ENCODE peak calls at places on chromosome 21, in four cellular contexts. One of them, this sample, is unnamed.
A peak's percentile ranks its signal among the peaks of the same experiment; 100 is the strongest.

GRCh38 chr21:45015469-45015860 is 58.9 kb upstream of the ADARB1 start:
- DNase-seq in transverse colon: no peak
- DNase-seq in sigmoid colon: no peak
- DNase-seq in GM12865: no peak
- DNase-seq in this sample: no peak

GRCh38 chr21:28758042-28758882 is 234.4 kb downstream of the LTN1 start:
- DNase-seq in transverse colon: no peak
- DNase-seq in sigmoid colon: no peak
- DNase-seq in GM12865: no peak
- DNase-seq in this sample: no peak

GRCh38 chr21:45048026-45048698 is 26.2 kb upstream of the ADARB1 start:
- DNase-seq in transverse colon: no peak
- DNase-seq in sigmoid colon: no peak
- DNase-seq in GM12865: no peak
- DNase-seq in this sample: no peak

GRCh38 chr21:45318556-45319341 is 31.1 kb upstream of the POFUT2 start:
- DNase-seq in transverse colon: peak; percentile 50
- DNase-seq in sigmoid colon: peak; percentile 88
- DNase-seq in GM12865: no peak
- DNase-seq in this sample: no peak

GRCh38 chr21:38196033-38196432 is 60.8 kb upstream of the KCNJ15 start:
- DNase-seq in transverse colon: no peak
- DNase-seq in sigmoid colon: no peak
- DNase-seq in GM12865: no peak
- DNase-seq in this sample: no peak

GRCh38 chr21:39094087-39094785 is 89.0 kb downstream of the PSMG1 start:
- DNase-seq in transverse colon: no peak
- DNase-seq in sigmoid colon: no peak
- DNase-seq in GM12865: no peak
- DNase-seq in this sample: no peak

GRCh38 chr21:45574691-45575090 is 32.5 kb upstream of the SLC19A1 start:
- DNase-seq in transverse colon: no peak
- DNase-seq in sigmoid colon: peak; percentile 63
- DNase-seq in GM12865: no peak
- DNase-seq in this sample: no peak

GRCh38 chr21:16821588-16821987 is 691.3 kb upstream of the CXADR start:
- DNase-seq in transverse colon: no peak
- DNase-seq in sigmoid colon: no peak
- DNase-seq in GM12865: no peak
- DNase-seq in this sample: peak; percentile 40

GRCh38 chr21:33259995-33260394 is 6.2 kb upstream of the IL10RB start:
- DNase-seq in transverse colon: peak; percentile 24
- DNase-seq in sigmoid colon: no peak
- DNase-seq in GM12865: no peak
- DNase-seq in this sample: no peak

GRCh38 chr21:38857152-38857825 is 51.6 kb downstream of the ETS2 start:
- DNase-seq in transverse colon: no peak
- DNase-seq in sigmoid colon: no peak
- DNase-seq in GM12865: no peak
- DNase-seq in this sample: no peak

GRCh38 chr21:35933466-35933865 is 126.9 kb downstream of the SETD4 start:
- DNase-seq in transverse colon: peak; percentile 34
- DNase-seq in sigmoid colon: peak; percentile 86
- DNase-seq in GM12865: peak; percentile 15
- DNase-seq in this sample: peak; percentile 32
- TF ChIP-seq CTCF in transverse colon: no peak
- TF ChIP-seq CTCF in sigmoid colon: no peak
- TF ChIP-seq CTCF in GM12865: no peak
- TF ChIP-seq CTCF in this sample: peak; percentile 49

GRCh38 chr21:20330652-20331051 is 667.6 kb upstream of the NCAM2 start:
- DNase-seq in transverse colon: no peak
- DNase-seq in sigmoid colon: no peak
- DNase-seq in GM12865: no peak
- DNase-seq in this sample: no peak
- H3K4me3 ChIP-seq in transverse colon: no peak overlapping the region
- H3K4me3 ChIP-seq in sigmoid colon: no peak overlapping the region
- H3K4me3 ChIP-seq in GM12865: no peak overlapping the region
- H3K4me3 ChIP-seq in this sample: no peak overlapping the region

DNA sequence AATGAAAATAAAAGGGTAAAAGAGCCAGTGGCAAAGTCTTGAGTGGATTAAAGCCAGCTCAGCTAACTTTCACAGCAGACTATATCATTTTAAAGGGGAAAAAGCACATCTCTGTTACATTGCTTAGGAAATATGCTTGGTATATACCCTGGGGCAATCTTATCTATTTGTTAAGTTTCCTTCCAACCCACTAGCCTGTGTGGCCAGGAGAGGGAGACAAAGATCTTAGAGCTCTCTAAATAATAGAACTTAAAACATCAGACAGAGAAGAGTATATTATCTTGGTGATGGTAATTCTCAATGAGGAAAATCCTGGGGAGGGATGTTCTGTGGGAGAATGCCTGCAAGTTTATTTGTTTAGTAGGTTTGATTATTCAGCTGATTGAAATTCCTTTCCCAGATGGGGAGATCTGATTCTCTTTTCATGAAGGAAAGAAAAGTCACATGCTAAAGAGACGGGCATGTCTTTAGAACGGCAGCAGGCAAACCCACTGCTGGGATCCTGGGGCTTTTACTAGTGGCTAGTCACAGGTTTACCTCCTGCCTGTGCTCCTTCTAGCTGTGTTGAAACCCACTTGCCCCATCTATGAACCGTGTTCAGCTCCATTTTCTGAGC is 3.6 kb downstream of the KCNE2 start:
- DNase-seq in transverse colon: peak; percentile 30
- DNase-seq in sigmoid colon: peak; percentile 69
- DNase-seq in GM12865: peak; percentile 68
- DNase-seq in this sample: peak; percentile 79
- TF ChIP-seq CTCF in transverse colon: peak; percentile 56
- TF ChIP-seq CTCF in sigmoid colon: peak; percentile 69
- TF ChIP-seq CTCF in GM12865: peak; percentile 65
- TF ChIP-seq CTCF in this sample: peak; percentile 86

GRCh38 chr21:43812139-43812821 is 22.9 kb downstream of the RRP1 start:
- DNase-seq in transverse colon: peak; percentile 42
- DNase-seq in sigmoid colon: no peak
- DNase-seq in GM12865: no peak
- DNase-seq in this sample: no peak
- H3K4me3 ChIP-seq in transverse colon: peak overlapping the region; percentile 8
- H3K4me3 ChIP-seq in sigmoid colon: peak overlapping the region; percentile 13
- H3K4me3 ChIP-seq in GM12865: no peak overlapping the region
- H3K4me3 ChIP-seq in this sample: no peak overlapping the region

GRCh38 chr21:25024639-25025038 is 582.6 kb downstream of the MRPL39 start:
- DNase-seq in transverse colon: no peak
- DNase-seq in sigmoid colon: no peak
- DNase-seq in GM12865: no peak
- DNase-seq in this sample: no peak
- TF ChIP-seq CTCF in transverse colon: no peak
- TF ChIP-seq CTCF in sigmoid colon: no peak
- TF ChIP-seq CTCF in GM12865: no peak
- TF ChIP-seq CTCF in this sample: no peak

GRCh38 chr21:14531927-14532326 is 14.2 kb downstream of the SAMSN1 start:
- DNase-seq in transverse colon: no peak
- DNase-seq in sigmoid colon: no peak
- DNase-seq in GM12865: no peak
- DNase-seq in this sample: no peak

GRCh38 chr21:14538477-14538876 is 7.6 kb downstream of the SAMSN1 start:
- DNase-seq in transverse colon: no peak
- DNase-seq in sigmoid colon: no peak
- DNase-seq in GM12865: no peak
- DNase-seq in this sample: no peak

GRCh38 chr21:14536929-14537328 is 9.2 kb downstream of the SAMSN1 start:
- DNase-seq in transverse colon: no peak
- DNase-seq in sigmoid colon: no peak
- DNase-seq in GM12865: no peak
- DNase-seq in this sample: no peak

GRCh38 chr21:14533555-14534400 is 12.3 kb downstream of the SAMSN1 start:
- DNase-seq in transverse colon: no peak
- DNase-seq in sigmoid colon: no peak
- DNase-seq in GM12865: peak; percentile 58
- DNase-seq in this sample: peak; percentile 23

DNA sequence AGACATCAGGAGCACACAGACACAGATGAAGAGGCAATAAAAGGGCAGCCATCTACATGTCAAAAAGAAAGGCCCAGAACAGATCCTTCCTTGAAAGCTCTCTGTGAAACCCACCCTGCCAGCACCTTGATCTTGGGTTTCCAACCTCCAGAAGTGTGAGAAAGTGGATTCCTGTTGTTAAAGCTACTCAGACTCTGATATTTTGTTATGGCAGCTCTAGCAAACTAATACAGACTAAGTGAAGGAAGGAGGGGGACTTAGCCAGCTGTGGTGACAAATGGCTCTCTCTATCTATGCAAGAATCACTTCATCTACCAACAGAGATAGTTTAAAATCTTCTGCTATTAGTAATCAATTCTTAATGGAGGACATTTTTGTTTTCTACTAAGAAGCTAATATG is 10.4 kb downstream of the SAMSN1 start:
- DNase-seq in transverse colon: no peak
- DNase-seq in sigmoid colon: no peak
- DNase-seq in GM12865: no peak
- DNase-seq in this sample: no peak
- H3K4me3 ChIP-seq in transverse colon: no peak overlapping the region
- H3K4me3 ChIP-seq in sigmoid colon: no peak overlapping the region
- H3K4me3 ChIP-seq in GM12865: peak overlapping the region; percentile 12
- H3K4me3 ChIP-seq in this sample: no peak overlapping the region

This sample was measured in astrocyte of the cerebellum.